ENCODE peak calls at places on chromosomes 1 and 21, in four cellular contexts. I is IMR-90, S is mesendoderm, P is H1. B is an unnamed sample.
A peak's percentile ranks its signal among the peaks of the same experiment; 100 is the strongest.

GRCh38 chr1:91406773-91407389 is 2.2 kb upstream of the HFM1 start:
- DNase-seq in P (no peak), I (no peak), S (no peak), B (no peak)

GRCh38 chr1:218380125-218380977 is 35.2 kb downstream of the TGFB2 start:
- DNase-seq in I (peak; percentile 78), S (peak; percentile 6), P (no peak), B (no peak)

GRCh38 chr1:183226963-183227362 is 40.9 kb downstream of the LAMC2 start:
- DNase-seq in P (no peak), I (no peak), S (peak; percentile 57), B (no peak)

GRCh38 chr1:111538343-111539035 is 35.1 kb upstream of the ADORA3 start:
- DNase-seq in P (no peak), I (peak; percentile 76), S (no peak), B (no peak)

GRCh38 chr1:175887981-175888428 is 144.6 kb upstream of the TNR start:
- DNase-seq in S (peak; percentile 93), I (peak; percentile 36), P (peak; percentile 89), B (peak; percentile 89)

GRCh38 chr21:41068411-41069304 is 99.3 kb upstream of the BACE2 start:
- DNase-seq in S (peak; percentile 88), P (peak; percentile 96), I (peak; percentile 23), B (peak; percentile 93)

GRCh38 chr1:41799723-41800122 is 119.0 kb downstream of the HIVEP3 start:
- DNase-seq in S (no peak), I (peak; percentile 51), P (no peak), B (no peak)

GRCh38 chr1:240683576-240683975 is 71.6 kb upstream of the GREM2 start:
- DNase-seq in S (no peak), P (no peak), I (no peak), B (no peak)

GRCh38 chr1:65343286-65343685 is 33.9 kb downstream of the DNAJC6 start:
- DNase-seq in I (peak; percentile 3), P (no peak), S (no peak), B (no peak)

GRCh38 chr21:36847189-36847588 is 119.3 kb downstream of the HLCS start:
- DNase-seq in S (peak; percentile 59), P (no peak), I (peak; percentile 85), B (no peak)

GRCh38 chr1:237873487-237873927 is 17.2 kb downstream of the ZP4 start:
- DNase-seq in P (peak; percentile 46), S (peak; percentile 98), I (peak; percentile 64), B (peak; percentile 59)

GRCh38 chr21:33080776-33081175 is 10.8 kb downstream of the OLIG1 start:
- DNase-seq in S (no peak), I (no peak), P (no peak), B (no peak)

GRCh38 chr1:233614743-233615521 is 1.0 kb downstream of the KCNK1 start:
- DNase-seq in S (peak; percentile 48), I (no peak), P (peak; percentile 65), B (peak; percentile 33)

GRCh38 chr1:51898090-51898734 is 19.7 kb upstream of the NRDC start:
- DNase-seq in S (no peak), I (peak; percentile 97), P (no peak), B (no peak)

GRCh38 chr1:215637041-215637573 is 70.0 kb downstream of the KCTD3 start:
- DNase-seq in P (no peak), I (peak; percentile 94), S (no peak), B (no peak)

GRCh38 chr1:27037518-27037917 is 24.9 kb upstream of the TENT5B start:
- DNase-seq in S (no peak), I (no peak), P (no peak), B (no peak)

GRCh38 chr1:58392083-58392482 is 154.4 kb downstream of the OMA1 start:
- DNase-seq in I (no peak), S (no peak), P (no peak), B (no peak)

GRCh38 chr1:93749894-93750301 is 68.3 kb upstream of the BCAR3 start:
- DNase-seq in P (no peak), S (peak; percentile 68), I (no peak), B (peak; percentile 58)

GRCh38 chr1:9881838-9882249 is 28.2 kb downstream of the CTNNBIP1 start:
- DNase-seq in P (no peak), S (no peak), I (peak; percentile 63), B (no peak)

GRCh38 chr1:103905363-103905762 is 155.7 kb downstream of the AMY1C start:
- DNase-seq in I (no peak), S (no peak), P (no peak), B (no peak)

GRCh38 chr1:3313579-3313955 is 140.9 kb upstream of the ARHGEF16 start:
- DNase-seq in P (peak; percentile 63), S (peak; percentile 78), I (peak; percentile 89), B (peak; percentile 46)

GRCh38 chr1:175262646-175263045 is 70.1 kb upstream of the KIAA0040 start:
- DNase-seq in I (no peak), P (no peak), S (no peak), B (no peak)

GRCh38 chr1:87951852-87952251 is 623.2 kb downstream of the LMO4 start:
- DNase-seq in P (no peak), S (no peak), I (peak; percentile 47), B (no peak)

GRCh38 chr1:9716404-9717192 is 65.1 kb downstream of the PIK3CD start:
- DNase-seq in I (no peak), P (no peak), S (no peak), B (no peak)

GRCh38 chr21:31658053-31658452 is 1.4 kb upstream of the SOD1 start:
- DNase-seq in S (no peak), P (no peak), I (no peak), B (no peak)

GRCh38 chr1:212794561-212795014 is 2.9 kb downstream of the TATDN3 start:
- DNase-seq in I (no peak), S (no peak), P (no peak), B (no peak)

GRCh38 chr1:58753431-58753866 is 30.4 kb downstream of the JUN start:
- DNase-seq in I (no peak), P (no peak), S (no peak), B (no peak)

GRCh38 chr21:21973806-21974205 is 975.6 kb downstream of the NCAM2 start:
- DNase-seq in P (no peak), S (peak; percentile 79), I (no peak), B (peak; percentile 45)

GRCh38 chr1:3454811-3455618 is 550 bp downstream of the ARHGEF16 start:
- DNase-seq in I (no peak), S (peak; percentile 88), P (peak; percentile 85), B (peak; percentile 85)

GRCh38 chr1:230174041-230174440 is 107.0 kb downstream of the GALNT2 start:
- DNase-seq in S (no peak), P (peak; percentile 40), I (no peak), B (peak; percentile 19)

GRCh38 chr21:32974653-32975052 is 51.1 kb upstream of the OLIG2 start:
- DNase-seq in S (no peak), I (no peak), P (no peak), B (no peak)

GRCh38 chr1:11907275-11908138 is 18.7 kb downstream of the KIAA2013 start:
- DNase-seq in P (peak; percentile 96), I (peak; percentile 95), S (peak; percentile 97), B (peak; percentile 95)

GRCh38 chr1:204127597-204128242 is 24.1 kb downstream of the ETNK2 start:
- DNase-seq in S (peak; percentile 76), P (peak; percentile 76), I (peak; percentile 88), B (peak; percentile 65)

DNA sequence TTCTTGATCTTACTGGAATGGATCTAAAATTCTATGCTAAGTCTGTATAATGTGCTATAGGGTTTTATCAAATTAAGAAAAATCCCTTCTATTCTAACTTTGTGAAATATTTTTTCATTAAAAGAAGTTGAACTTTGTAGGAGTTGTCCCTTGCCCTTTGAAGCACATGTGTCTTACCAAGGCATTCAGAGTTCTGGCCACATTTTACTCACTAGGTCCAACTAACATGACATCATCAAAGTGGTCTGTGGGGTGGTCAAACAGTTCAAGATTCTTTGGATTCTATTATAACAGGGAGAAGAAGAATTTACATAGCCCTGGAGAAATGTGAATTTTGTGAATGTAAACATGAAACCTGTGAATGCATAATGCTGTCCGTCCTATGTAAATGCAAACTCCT is 88.7 kb downstream of the EBNA1BP2 start:
- DNase-seq in I (no peak), S (no peak), P (no peak), B (no peak)
- H4K5ac ChIP-seq in I (no peak overlapping the region), S (no peak overlapping the region), P (no peak overlapping the region), B (no peak overlapping the region)

GRCh38 chr1:40798366-40799310 is 15.1 kb downstream of the KCNQ4 start:
- DNase-seq in P (no peak), I (no peak), S (no peak), B (no peak)

GRCh38 chr1:40795811-40796586 is 12.4 kb downstream of the KCNQ4 start:
- DNase-seq in I (no peak), P (no peak), S (no peak), B (no peak)

GRCh38 chr1:40796939-40797667 is 13.5 kb downstream of the KCNQ4 start:
- DNase-seq in S (no peak), I (no peak), P (no peak), B (no peak)

GRCh38 chr1:40799351-40799867 is 15.8 kb downstream of the KCNQ4 start:
- DNase-seq in I (peak; percentile 32), S (no peak), P (no peak), B (no peak)

DNA sequence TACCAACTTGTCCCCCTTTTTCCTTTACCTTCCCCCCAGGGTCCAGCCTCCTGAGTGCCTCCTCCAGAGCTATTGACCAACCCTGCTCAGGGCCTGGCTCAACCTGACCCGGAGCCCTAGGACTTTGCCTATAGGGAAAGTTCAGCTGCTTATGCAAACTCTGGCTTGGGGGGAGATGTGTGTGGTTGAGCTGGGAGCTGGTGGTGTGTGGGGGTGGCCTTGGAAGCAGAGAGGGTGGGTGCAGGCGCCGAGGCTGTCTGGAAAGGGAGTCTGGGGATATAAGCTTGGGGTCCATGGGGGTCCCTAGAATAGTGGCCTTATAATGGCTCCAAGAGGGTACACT is 14.1 kb downstream of the KCNQ4 start:
- DNase-seq in S (no peak), P (no peak), I (no peak), B (no peak)
- H3K4me1 ChIP-seq in S (no peaks in the 10 kb centered on the region), P (peaks cover 17% of the 10 kb centered on the region), I (peaks cover 8% of the 10 kb centered on the region), B (no peaks in the 10 kb centered on the region)

GRCh38 chr1:182166750-182167149 is 105.2 kb upstream of the ZNF648 start:
- DNase-seq in I (no peak), P (no peak), S (no peak), B (no peak)
- H4K5ac ChIP-seq in I (no peak overlapping the region), P (no peak overlapping the region), S (no peak overlapping the region), B (no peak overlapping the region)

GRCh38 chr1:160670701-160671100 is 23.9 kb upstream of the SLAMF1 start:
- DNase-seq in P (no peak), I (no peak), S (no peak), B (no peak)

GRCh38 chr1:160671603-160672002 is 24.8 kb upstream of the SLAMF1 start:
- DNase-seq in S (no peak), P (no peak), I (no peak), B (no peak)

GRCh38 chr1:160667896-160668295 is 21.1 kb upstream of the SLAMF1 start:
- DNase-seq in S (no peak), P (no peak), I (no peak), B (no peak)

GRCh38 chr1:160669802-160670201 is 23.0 kb upstream of the SLAMF1 start:
- DNase-seq in I (no peak), P (no peak), S (no peak), B (no peak)

DNA sequence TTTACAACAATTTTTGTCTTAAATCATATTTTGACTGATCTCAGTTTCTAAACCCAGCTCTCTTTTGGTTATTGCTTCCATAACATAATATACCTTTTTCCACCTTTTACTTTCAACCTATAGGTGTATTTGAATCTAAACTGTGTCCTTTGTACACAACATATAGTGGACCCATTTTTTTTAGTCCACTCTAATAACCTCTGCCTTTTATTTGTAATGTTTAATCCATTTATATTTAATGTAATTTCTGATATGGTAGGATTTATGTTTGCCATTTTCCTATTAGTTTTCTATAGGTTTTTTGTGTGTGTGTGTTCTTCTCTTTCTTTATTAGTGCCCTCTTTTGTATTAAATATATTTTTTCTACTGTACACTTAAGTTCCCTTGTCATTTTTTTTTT is 22.4 kb upstream of the SLAMF1 start:
- DNase-seq in S (no peak), P (no peak), I (no peak), B (no peak)
- H3K4me1 ChIP-seq in S (peaks cover 7% of the 10 kb centered on the region), P (peaks cover 13% of the 10 kb centered on the region), I (no peaks in the 10 kb centered on the region), B (peaks cover 15% of the 10 kb centered on the region)

B was measured in H9.